ENCODE peak calls at places on chromosomes 2 and 18, in eight cellular contexts. F is naive thymus-derived CD8-positive, alpha-beta T cell; B is aorta; R is NCI-H1105; D is HCT116; W is HCEC 1CT; K is NCI-H1436; I is cerebellar cortex. T is an unnamed sample.

GRCh38 chr2:225667465-225667864 is 268.0 kb downstream of the NYAP2 start:
- DNase-seq in F (no peak), K (no peak), R (no peak), I (no peak), W (no peak), B (no peak), D (no peak), T (no peak)

GRCh38 chr18:68436485-68436884 is 278.4 kb downstream of the TMX3 start:
- DNase-seq in D (no peak), R (no peak), W (peak; percentile 80), B (no peak), F (no peak), K (no peak), I (no peak), T (no peak)

GRCh38 chr2:176175729-176176074 is 12.8 kb upstream of the HOXD1 start:
- DNase-seq in D (no peak), F (no peak), W (no peak), K (no peak), R (no peak), B (no peak), I (no peak), T (no peak)

GRCh38 chr2:20231632-20232031 is 6.7 kb upstream of the SDC1 start:
- DNase-seq in I (no peak), F (no peak), D (peak; percentile 90), K (no peak), R (no peak), W (no peak), B (no peak), T (no peak)

GRCh38 chr18:75854808-75855207 is 427.3 kb upstream of the SMIM21 start:
- DNase-seq in F (no peak), I (no peak), R (no peak), W (no peak), B (no peak), K (no peak), D (no peak), T (no peak)

GRCh38 chr18:46366211-46366610 is 262.0 kb downstream of the HAUS1 start:
- DNase-seq in B (no peak), F (no peak), R (no peak), W (no peak), I (no peak), K (no peak), D (no peak), T (no peak)

GRCh38 chr2:20541651-20542050 is 94.8 kb downstream of the RHOB start:
- DNase-seq in F (no peak), R (no peak), B (no peak), D (no peak), W (no peak), K (no peak), I (no peak), T (no peak)

GRCh38 chr2:96788393-96789244 is 27.4 kb upstream of the CNNM3 start:
- DNase-seq in K (no peak), R (no peak), W (no peak), B (peak; percentile 70), I (peak; percentile 85), D (no peak), F (no peak), T (no peak)

GRCh38 chr2:101076581-101076980 is 74.5 kb downstream of the RPL31 start:
- DNase-seq in R (no peak), B (no peak), W (no peak), K (no peak), D (no peak), I (no peak), F (no peak), T (no peak)

GRCh38 chr2:196431957-196432356 is 207.6 kb upstream of the CCDC150 start:
- DNase-seq in R (peak; percentile 6), W (no peak), F (no peak), D (peak; percentile 32), K (no peak), I (peak; percentile 30), B (no peak), T (no peak)

GRCh38 chr2:128314026-128314347 is 4.7 kb downstream of the HS6ST1 start:
- DNase-seq in I (no peak), R (no peak), B (no peak), D (no peak), K (no peak), F (no peak), W (no peak), T (no peak)

GRCh38 chr2:11254100-11254536 is 90.3 kb downstream of the ROCK2 start:
- DNase-seq in B (no peak), R (no peak), I (peak; percentile 37), D (no peak), F (no peak), K (no peak), W (peak; percentile 51), T (no peak)

GRCh38 chr18:46067431-46068007 is 4.5 kb downstream of the PSTPIP2 start:
- DNase-seq in W (peak; percentile 45), I (no peak), F (no peak), B (no peak), K (no peak), D (peak; percentile 43), R (no peak), T (no peak)

GRCh38 chr2:46487667-46488333 is 8.4 kb downstream of the TMEM247 start:
- DNase-seq in W (peak; percentile 86), B (peak; percentile 89), I (no peak), D (no peak), R (no peak), F (no peak), K (no peak), T (no peak)

GRCh38 chr2:61949458-61950107 is 44.1 kb downstream of the COMMD1 start:
- DNase-seq in R (no peak), W (no peak), K (no peak), F (no peak), I (no peak), B (no peak), D (no peak), T (no peak)

GRCh38 chr2:207219716-207220414 is 54.1 kb upstream of the KLF7 start:
- DNase-seq in R (no peak), I (peak; percentile 58), F (no peak), D (no peak), W (peak; percentile 85), K (no peak), B (no peak), T (no peak)

GRCh38 chr18:30094556-30094955 is 948.0 kb downstream of the DSC3 start:
- DNase-seq in K (no peak), B (no peak), D (no peak), R (no peak), W (peak; percentile 73), I (no peak), F (no peak), T (no peak)

GRCh38 chr2:157875720-157876065 is 437 bp downstream of the ACVR1 start:
- DNase-seq in D (no peak), W (peak; percentile 51), I (no peak), F (peak; percentile 65), B (peak; percentile 66), K (no peak), R (no peak), T (no peak)

GRCh38 chr18:48230459-48231113 is 178.6 kb downstream of the ZBTB7C start:
- DNase-seq in I (peak; percentile 28), B (peak; percentile 76), W (peak; percentile 50), D (peak; percentile 57), K (peak; percentile 66), R (peak; percentile 75), F (no peak), T (no peak)

GRCh38 chr18:75784413-75784812 is 356.9 kb upstream of the SMIM21 start:
- DNase-seq in K (no peak), B (no peak), F (no peak), R (no peak), I (no peak), W (no peak), D (no peak), T (no peak)

GRCh38 chr2:106581755-106582430 is 94.7 kb downstream of the CD8B2 start:
- DNase-seq in I (peak; percentile 19), B (peak; percentile 72), F (peak; percentile 49), D (peak; percentile 45), R (no peak), W (peak; percentile 46), K (peak; percentile 16), T (peak; percentile 11)

GRCh38 chr18:36593641-36594040 is 235.2 kb downstream of the TPGS2 start:
- DNase-seq in R (no peak), B (no peak), W (no peak), F (no peak), I (no peak), D (no peak), K (no peak), T (no peak)

GRCh38 chr2:78979380-78980238 is 45.9 kb upstream of the REG3G start:
- DNase-seq in K (peak; percentile 18), D (no peak), W (no peak), I (peak; percentile 25), B (no peak), R (peak; percentile 20), F (no peak), T (no peak)